ENCODE peak calls at places on chromosomes 7 and 10, in four cellular contexts. B is HCT116, N is K562, D is HepG2. R is an unnamed sample.

GRCh38 chr10:63103971-63104409 is 29.1 kb upstream of the NRBF2 start:
- DNase-seq in B (no peak), N (peak; percentile 36), D (no peak), R (no peak)

GRCh38 chr10:70508912-70509366 is 30.4 kb downstream of the PALD1 start:
- DNase-seq in B (no peak), N (no peak), D (no peak), R (no peak)

GRCh38 chr7:142785841-142786250 is 15.1 kb downstream of the PRSS2 start:
- DNase-seq in B (no peak), N (peak; percentile 30), D (no peak), R (no peak)

GRCh38 chr7:79282882-79283602 is 170.4 kb downstream of the MAGI2 start:
- DNase-seq in B (no peak), N (no peak), D (peak; percentile 6), R (peak; percentile 84)

GRCh38 chr10:74263996-74264395 is 113.0 kb downstream of the ADK start:
- DNase-seq in B (no peak), N (no peak), D (no peak), R (no peak)

GRCh38 chr7:154167807-154168206 is 115.6 kb downstream of the DPP6 start:
- DNase-seq in B (no peak), N (no peak), D (no peak), R (no peak)

GRCh38 chr7:105652359-105652993 is 71.2 kb upstream of the EFCAB10 start:
- DNase-seq in B (peak; percentile 26), N (peak; percentile 88), D (peak; percentile 62), R (no peak)

GRCh38 chr7:122136639-122137253 is 7.3 kb downstream of the AASS start:
- DNase-seq in B (no peak), N (no peak), D (no peak), R (no peak)

GRCh38 chr10:102326031-102326430 is 69.5 kb upstream of the NFKB2 start:
- DNase-seq in B (no peak), N (no peak), D (no peak), R (no peak)

GRCh38 chr10:46525177-46525823 is 31.2 kb downstream of the GPRIN2 start:
- DNase-seq in B (peak; percentile 56), N (no peak), D (no peak), R (no peak)

GRCh38 chr7:102288285-102288930 is 1.7 kb downstream of the SH2B2 start:
- DNase-seq in B (no peak), N (no peak), D (no peak), R (no peak)

GRCh38 chr7:54664235-54665228 is 94.5 kb downstream of the SEC61G start:
- DNase-seq in B (no peak), N (peak; percentile 30), D (peak; percentile 40), R (no peak)

DNA sequence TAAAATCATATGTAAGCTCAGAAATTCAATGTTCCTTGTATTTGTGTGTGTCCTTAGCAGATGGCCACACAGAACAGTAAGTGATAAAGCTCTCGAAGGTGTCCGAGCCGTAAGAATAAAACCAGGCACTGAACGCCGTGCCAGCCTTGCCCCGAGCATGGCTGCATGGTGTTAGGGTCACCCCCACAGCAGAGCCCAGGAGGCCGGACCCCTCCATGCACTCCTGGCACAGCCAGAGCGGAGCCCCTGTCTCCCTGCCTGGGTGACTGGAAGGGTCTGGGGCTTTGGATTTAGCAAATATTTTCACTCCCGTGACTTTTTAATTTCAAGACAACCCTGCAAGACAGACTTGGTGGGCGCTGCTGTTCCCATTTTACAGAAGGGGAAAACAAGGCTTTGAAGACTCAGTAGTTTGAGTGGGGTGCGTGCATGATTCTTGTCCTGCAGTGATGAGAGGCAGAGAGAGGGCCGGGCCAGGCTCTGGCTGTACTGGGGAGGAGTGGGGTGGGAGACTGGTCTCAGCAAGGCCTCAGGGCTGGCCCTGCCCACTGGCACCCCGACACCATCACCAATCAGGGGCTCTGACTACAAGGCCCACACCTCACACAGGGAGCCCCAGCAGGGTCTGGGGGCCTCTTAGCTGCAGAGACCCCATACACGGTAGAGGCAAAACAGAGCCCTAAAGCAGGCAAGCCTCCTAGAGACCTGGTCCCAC is 39.4 kb downstream of the VIPR2 start:
- DNase-seq in B (no peak), N (no peak), D (no peak), R (no peak)
- TF ChIP-seq REST in B (no peak), N (no peak), D (no peak), R (no peak)

DNA sequence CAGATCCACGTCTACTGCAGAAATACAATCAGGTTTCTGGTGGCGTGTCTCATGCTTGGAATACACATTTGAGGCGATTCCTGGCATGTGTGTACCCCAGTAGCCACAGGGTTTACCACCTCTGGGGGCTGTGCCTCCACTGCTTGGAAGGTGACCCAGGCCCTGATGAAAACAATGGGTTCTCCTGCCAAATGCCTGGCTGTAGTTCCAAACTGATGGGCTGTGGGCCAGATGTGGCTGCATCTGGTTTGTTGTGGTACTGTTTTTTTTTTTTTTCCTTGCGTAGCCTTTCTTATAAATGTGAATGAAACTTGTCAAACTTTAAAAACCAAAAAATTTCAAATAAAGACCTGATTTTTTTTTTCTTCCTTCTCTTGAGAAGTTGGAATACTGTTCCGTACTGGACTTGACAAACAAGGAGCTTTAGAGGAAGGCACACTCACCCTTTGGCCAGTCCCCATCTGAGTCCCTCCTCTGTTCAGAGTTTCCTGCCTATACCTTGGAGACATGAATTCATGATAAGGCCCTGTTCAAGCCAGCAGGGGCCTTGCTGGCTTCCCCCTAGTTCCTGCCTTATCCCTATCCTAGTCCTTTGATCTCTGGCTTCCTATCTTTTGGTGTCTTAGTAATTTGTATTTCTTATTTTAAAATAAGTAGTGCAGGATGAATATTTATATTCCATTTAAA is 217.1 kb downstream of the PHTF2 start:
- DNase-seq in B (no peak), N (peak; percentile 41), D (no peak), R (no peak)
- TF ChIP-seq TCF7L2 in B (no peak), N (no peak), D (no peak), R (no peak)

GRCh38 chr7:150784954-150785353 is 15.2 kb downstream of the TMEM176B start:
- DNase-seq in B (no peak), N (no peak), D (no peak), R (no peak)
- TF ChIP-seq REST in B (no peak), N (no peak), D (no peak), R (no peak)

GRCh38 chr7:18667466-18667865 is 171.9 kb downstream of the HDAC9 start:
- DNase-seq in B (peak; percentile 63), N (no peak), D (peak; percentile 25), R (peak; percentile 45)
- TF ChIP-seq TCF7L2 in B (no peak), N (no peak), D (no peak), R (no peak)

GRCh38 chr10:3226960-3227724 is 54.6 kb upstream of the PITRM1 start:
- DNase-seq in B (peak; percentile 60), N (no peak), D (no peak), R (no peak)
- TF ChIP-seq REST in B (no peak), N (no peak), D (no peak), R (no peak)

GRCh38 chr7:42269161-42269560 is 32.2 kb upstream of the GLI3 start:
- DNase-seq in B (no peak), N (no peak), D (no peak), R (no peak)

GRCh38 chr7:42262907-42263466 is 26.0 kb upstream of the GLI3 start:
- DNase-seq in B (no peak), N (no peak), D (no peak), R (no peak)

GRCh38 chr7:42263971-42264370 is 27.0 kb upstream of the GLI3 start:
- DNase-seq in B (no peak), N (no peak), D (no peak), R (no peak)

GRCh38 chr7:42264702-42265101 is 27.7 kb upstream of the GLI3 start:
- DNase-seq in B (no peak), N (no peak), D (no peak), R (no peak)
- TF ChIP-seq TCF7L2 in B (no peak), N (no peak), D (no peak), R (no peak)

DNA sequence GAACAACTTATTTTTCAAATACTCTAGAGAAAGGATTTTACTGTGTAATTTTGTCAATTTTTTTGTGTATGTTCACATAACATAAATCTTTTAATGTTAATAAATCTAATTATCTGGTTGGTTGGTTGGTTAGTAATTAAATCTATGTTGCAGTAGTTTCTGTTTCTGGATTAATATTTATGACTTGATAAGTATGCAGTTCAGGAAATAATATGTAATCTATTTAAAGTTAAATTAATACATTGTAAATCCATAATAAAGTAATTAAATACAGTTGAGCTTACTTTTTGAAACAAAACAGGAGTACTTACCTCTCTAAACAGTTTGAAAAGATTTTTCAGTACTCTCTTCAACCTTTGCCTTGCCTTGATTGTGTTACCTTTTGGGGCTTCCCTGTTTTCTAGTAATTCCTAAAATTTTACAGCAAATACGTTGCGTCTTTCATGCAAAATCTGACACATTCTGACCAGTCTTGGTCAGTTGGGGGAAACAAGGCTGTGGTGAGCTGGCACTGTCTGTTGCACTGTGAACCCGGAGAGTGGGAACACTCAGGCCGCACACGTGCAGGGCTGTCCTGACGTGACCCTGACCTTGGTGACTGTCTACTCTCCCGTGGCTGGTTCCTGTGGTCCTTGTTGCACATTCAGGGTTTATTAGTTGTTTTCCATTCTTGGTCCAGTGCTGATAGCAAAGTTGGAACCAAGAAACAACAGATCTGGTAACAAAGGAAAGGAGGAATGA is 45.6 kb upstream of the FGL2 start:
- DNase-seq in B (no peak), N (no peak), D (peak; percentile 54), R (no peak)
- TF ChIP-seq REST in B (no peak), N (no peak), D (no peak), R (no peak)

GRCh38 chr7:28157311-28157710 is 23.3 kb downstream of the JAZF1 start:
- DNase-seq in B (no peak), N (no peak), D (no peak), R (no peak)
- TF ChIP-seq TCF7L2 in B (no peak), N (no peak), D (no peak), R (no peak)

GRCh38 chr7:20146461-20146860 is 70.7 kb downstream of the MACC1 start:
- DNase-seq in B (no peak), N (no peak), D (no peak), R (no peak)

GRCh38 chr7:20140278-20141058 is 76.7 kb downstream of the MACC1 start:
- DNase-seq in B (no peak), N (no peak), D (no peak), R (no peak)

GRCh38 chr7:20144801-20145200 is 72.4 kb downstream of the MACC1 start:
- DNase-seq in B (no peak), N (no peak), D (no peak), R (no peak)

GRCh38 chr7:20136647-20137046 is 80.5 kb downstream of the MACC1 start:
- DNase-seq in B (no peak), N (no peak), D (no peak), R (no peak)

GRCh38 chr7:20141666-20142065 is 75.5 kb downstream of the MACC1 start:
- DNase-seq in B (no peak), N (no peak), D (no peak), R (no peak)
- TF ChIP-seq REST in B (no peak), N (no peak), D (no peak), R (no peak)

R was measured in Panc1.